ENCODE peak calls at places on chromosomes 7 and 10, in six cellular contexts. N, P, W, X, B and A are unnamed samples.

GRCh38 chr10:99370993-99371392 is 41.8 kb downstream of the CNNM1 start:
- DNase-seq in P (peak; percentile 31), B (peak; percentile 67), X (peak; percentile 76), W (no peak), N (no peak), A (peak; percentile 32)

GRCh38 chr7:38211940-38212339 is 33.9 kb downstream of the STARD3NL start:
- DNase-seq in X (no peak), N (no peak), B (no peak), W (no peak), P (no peak), A (no peak)

GRCh38 chr10:34377833-34378232 is 437.3 kb downstream of the PARD3 start:
- DNase-seq in X (no peak), P (no peak), N (no peak), B (no peak), W (no peak), A (peak; percentile 44)

GRCh38 chr7:121273467-121274167 is 55.2 kb upstream of the WNT16 start:
- DNase-seq in N (peak; percentile 8), B (peak; percentile 36), W (no peak), P (no peak), X (no peak), A (no peak)

GRCh38 chr7:157320607-157320979 is 16.2 kb upstream of the DNAJB6 start:
- DNase-seq in X (no peak), N (no peak), P (no peak), B (no peak), W (no peak), A (no peak)

GRCh38 chr7:924541-925231 is 29.8 kb downstream of the ADAP1 start:
- DNase-seq in B (peak; percentile 21), X (no peak), N (peak; percentile 99), W (no peak), P (no peak), A (no peak)

GRCh38 chr7:37694208-37695080 is 10.9 kb downstream of the GPR141 start:
- DNase-seq in W (no peak), N (no peak), X (no peak), B (no peak), P (peak; percentile 15), A (peak; percentile 19)

GRCh38 chr7:519429-519973 is at the start of gene PDGFA:
- DNase-seq in N (peak; percentile 97), B (no peak), X (peak; percentile 74), W (peak; percentile 51), P (no peak), A (no peak)

GRCh38 chr10:121792198-121792597 is 135.6 kb downstream of the ATE1 start:
- DNase-seq in W (no peak), P (no peak), N (no peak), B (no peak), X (no peak), A (no peak)

GRCh38 chr7:50739744-50740455 is 42.8 kb downstream of the GRB10 start:
- DNase-seq in X (no peak), N (no peak), P (no peak), W (no peak), B (peak; percentile 42), A (peak; percentile 39)

GRCh38 chr7:151432658-151433521 is 7.1 kb downstream of the CRYGN start:
- DNase-seq in N (peak; percentile 85), P (no peak), W (no peak), X (peak; percentile 69), B (peak; percentile 30), A (peak; percentile 56)

GRCh38 chr10:47244560-47245500 is 55.2 kb upstream of the GDF10 start:
- DNase-seq in P (no peak), N (no peak), B (no peak), W (no peak), X (no peak), A (no peak)

GRCh38 chr7:51079494-51079893 is 237.1 kb downstream of the COBL start:
- DNase-seq in P (no peak), N (no peak), X (no peak), B (no peak), W (no peak), A (no peak)

GRCh38 chr7:30281263-30281662 is 3.1 kb upstream of the ZNRF2 start:
- DNase-seq in X (no peak), B (no peak), W (no peak), N (no peak), P (no peak), A (peak; percentile 57)

GRCh38 chr7:100892364-100893317 is 3.0 kb downstream of the ACHE start:
- DNase-seq in N (peak; percentile 77), P (no peak), X (no peak), B (no peak), W (no peak), A (no peak)

GRCh38 chr7:100893318-100893895 is 2.3 kb downstream of the ACHE start:
- DNase-seq in P (no peak), X (no peak), B (no peak), N (peak; percentile 74), W (no peak), A (no peak)

GRCh38 chr7:100894860-100895700 is 608 bp downstream of the ACHE start:
- DNase-seq in X (peak; percentile 82), N (peak; percentile 95), P (peak; percentile 86), B (no peak), W (peak; percentile 38), A (peak; percentile 93)

GRCh38 chr7:100895701-100895955 is at the start of gene ACHE:
- DNase-seq in X (no peak), W (no peak), B (no peak), P (no peak), N (peak; percentile 71), A (peak; percentile 64)

GRCh38 chr7:100893910-100894763 is 1.6 kb downstream of the ACHE start:
- DNase-seq in W (no peak), B (no peak), P (no peak), X (no peak), N (peak; percentile 65), A (peak; percentile 34)
- H3K4me3 ChIP-seq in W (no peak overlapping the region), B (no peak overlapping the region), P (peak overlapping the region; percentile 52), X (no peak overlapping the region), N (no peak overlapping the region), A (peak overlapping the region; percentile 73)

DNA sequence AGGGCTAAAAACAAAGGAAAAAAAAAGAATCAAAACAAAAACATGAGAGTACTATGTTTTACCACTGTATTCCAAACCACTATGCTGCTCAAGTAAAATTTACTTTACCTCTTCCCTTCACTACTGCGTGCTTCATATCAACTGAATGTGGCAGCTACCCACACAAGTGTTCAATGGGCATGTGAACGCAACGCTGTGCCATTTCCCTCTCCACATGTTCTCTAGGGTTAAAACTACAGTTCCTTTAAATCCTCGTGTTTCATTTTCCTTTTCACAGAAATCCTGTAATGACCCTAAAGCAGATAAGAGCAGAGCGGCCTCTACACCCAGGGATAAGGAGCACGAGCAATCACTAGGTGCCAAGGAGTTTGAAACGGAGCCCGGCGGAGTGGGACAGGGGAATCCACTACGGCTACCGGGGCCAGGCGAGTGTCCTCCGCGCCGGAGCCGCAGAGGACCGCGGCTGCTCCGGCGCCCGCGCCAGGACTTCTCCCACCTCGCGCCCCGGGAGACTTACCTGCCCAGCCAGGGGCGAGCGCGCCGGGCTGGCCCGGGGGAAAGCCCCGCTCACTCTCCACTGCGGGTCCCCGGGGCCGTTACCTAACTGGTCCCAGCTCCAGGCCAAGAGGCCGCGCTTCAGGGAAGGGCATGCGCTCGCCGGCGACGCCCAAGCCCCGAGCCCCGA is 810 bp downstream of the NAMPT start:
- DNase-seq in P (peak; percentile 27), B (peak; percentile 66), W (peak; percentile 56), N (peak; percentile 71), X (peak; percentile 68), A (peak; percentile 44)
- H3K4me2 ChIP-seq in P (peak overlapping the region; percentile 67), B (peak overlapping the region; percentile 68), W (peak overlapping the region; percentile 84), N (peak overlapping the region; percentile 98), X (peak overlapping the region; percentile 95), A (peak overlapping the region; percentile 86)

GRCh38 chr7:93148135-93148534 is at the start of gene SAMD9L:
- DNase-seq in N (no peak), W (peak; percentile 13), X (peak; percentile 65), P (no peak), B (peak; percentile 58), A (no peak)

GRCh38 chr7:93146465-93147127 is 1.6 kb downstream of the SAMD9L start:
- DNase-seq in N (no peak), P (no peak), B (peak; percentile 42), X (peak; percentile 59), W (no peak), A (no peak)

GRCh38 chr7:93148727-93149126 is 542 bp upstream of the SAMD9L start:
- DNase-seq in W (no peak), N (no peak), B (no peak), X (no peak), P (no peak), A (no peak)

GRCh38 chr7:93146036-93146435 is 2.1 kb downstream of the SAMD9L start:
- DNase-seq in W (no peak), N (no peak), P (no peak), B (no peak), X (no peak), A (peak; percentile 36)

GRCh38 chr7:93147358-93147757 is 827 bp downstream of the SAMD9L start:
- DNase-seq in P (no peak), W (peak; percentile 41), N (no peak), B (peak; percentile 67), X (peak; percentile 76), A (no peak)
- H3K4me3 ChIP-seq in P (no peak overlapping the region), W (peak overlapping the region; percentile 74), N (peak overlapping the region; percentile 73), B (peak overlapping the region; percentile 73), X (peak overlapping the region; percentile 68), A (no peak overlapping the region)

GRCh38 chr10:79077488-79078173 is 8.9 kb downstream of the ZMIZ1 start:
- DNase-seq in X (no peak), P (no peak), B (no peak), N (peak; percentile 34), W (no peak), A (no peak)
- H3K4me2 ChIP-seq in X (no peak overlapping the region), P (no peak overlapping the region), B (no peak overlapping the region), N (no peak overlapping the region), W (no peak overlapping the region), A (no peak overlapping the region)

GRCh38 chr7:44257618-44258422 is 57.0 kb downstream of the YKT6 start:
- DNase-seq in W (peak; percentile 78), B (peak; percentile 90), P (no peak), X (peak; percentile 76), N (peak; percentile 95), A (no peak)
- H3K4me3 ChIP-seq in W (no peak overlapping the region), B (no peak overlapping the region), P (peak overlapping the region; percentile 7), X (no peak overlapping the region), N (peak overlapping the region; percentile 1), A (no peak overlapping the region)